ENCODE peak calls at places on chromosomes 7 and 10, in four cellular contexts. J is progenitor cell of endocrine pancreas, B is neural crest cell, Y is IMR-90. G is an unnamed sample.

GRCh38 chr7:37944737-37945054 is 24.3 kb downstream of the EPDR1 start:
- DNase-seq in B (no peak), Y (no peak), J (no peak), G (no peak)

GRCh38 chr7:118755067-118755625 is 530.6 kb downstream of the ANKRD7 start:
- DNase-seq in Y (no peak), B (no peak), J (no peak), G (no peak)

GRCh38 chr10:7424315-7424714 is 13.5 kb upstream of the SFMBT2 start:
- DNase-seq in J (no peak), Y (no peak), B (no peak), G (no peak)

GRCh38 chr7:23020742-23021401 is 6.9 kb upstream of the HYCC1 start:
- DNase-seq in Y (peak; percentile 88), B (no peak), J (no peak), G (no peak)

GRCh38 chr10:101529720-101530553 is 58.1 kb downstream of the POLL start:
- DNase-seq in B (no peak), J (no peak), Y (no peak), G (no peak)

GRCh38 chr7:39567294-39567693 is 1.1 kb downstream of the YAE1 start:
- DNase-seq in Y (peak; percentile 32), J (no peak), B (no peak), G (no peak)

GRCh38 chr10:1198453-1199344 is 142.5 kb downstream of the WDR37 start:
- DNase-seq in Y (no peak), J (no peak), B (no peak), G (no peak)

GRCh38 chr10:46992794-46993552 is 81.7 kb downstream of the PTPN20 start:
- DNase-seq in Y (peak; percentile 50), B (no peak), J (no peak), G (no peak)

GRCh38 chr10:93438796-93439253 is 43.3 kb downstream of the MYOF start:
- DNase-seq in Y (no peak), B (no peak), J (peak; percentile 21), G (no peak)

GRCh38 chr7:150453186-150453585 is 2.8 kb downstream of the GIMAP8 start:
- DNase-seq in Y (no peak), J (no peak), B (no peak), G (no peak)

GRCh38 chr7:41977165-41977651 is 259.8 kb downstream of the GLI3 start:
- DNase-seq in B (peak; percentile 7), Y (peak; percentile 75), J (no peak), G (no peak)

GRCh38 chr10:27360581-27361172 is 120.1 kb upstream of the ACBD5 start:
- DNase-seq in J (peak; percentile 71), B (peak; percentile 84), Y (peak; percentile 58), G (peak; percentile 6)

GRCh38 chr10:99809931-99810615 is 27.6 kb downstream of the ABCC2 start:
- DNase-seq in Y (peak; percentile 60), B (no peak), J (no peak), G (no peak)

GRCh38 chr7:90723233-90723632 is 127.1 kb downstream of the CDK14 start:
- DNase-seq in Y (no peak), J (no peak), B (no peak), G (no peak)

GRCh38 chr7:103879411-103879810 is 110.0 kb downstream of the RELN start:
- DNase-seq in B (no peak), J (no peak), Y (no peak), G (no peak)

GRCh38 chr10:62348029-62348428 is 26.1 kb upstream of the ZNF365 start:
- DNase-seq in J (no peak), Y (no peak), B (no peak), G (no peak)

GRCh38 chr10:63766766-63767505 is 245.7 kb downstream of the REEP3 start:
- DNase-seq in Y (peak; percentile 22), B (no peak), J (no peak), G (no peak)

GRCh38 chr10:34687434-34688205 is 127.5 kb downstream of the PARD3 start:
- DNase-seq in B (no peak), J (no peak), Y (peak; percentile 69), G (no peak)

GRCh38 chr7:126578338-126578737 is 674.4 kb downstream of the GRM8 start:
- DNase-seq in J (no peak), Y (no peak), B (no peak), G (no peak)

GRCh38 chr10:6328708-6329423 is 126.1 kb downstream of the PFKFB3 start:
- DNase-seq in J (no peak), B (no peak), Y (no peak), G (no peak)

GRCh38 chr7:2959343-2959680 is 84.4 kb downstream of the CARD11 start:
- DNase-seq in Y (no peak), B (no peak), J (no peak), G (no peak)

GRCh38 chr10:75202321-75203096 is 8.1 kb upstream of the VDAC2 start:
- DNase-seq in B (no peak), J (no peak), Y (peak; percentile 70), G (no peak)

GRCh38 chr7:3289996-3290395 is 11.1 kb upstream of the SDK1 start:
- DNase-seq in J (no peak), B (no peak), Y (peak; percentile 56), G (no peak)

GRCh38 chr10:117241541-117242462 is 888 bp downstream of the SLC18A2 start:
- DNase-seq in J (no peak), Y (no peak), B (no peak), G (no peak)

GRCh38 chr10:72561745-72562166 is 64.1 kb downstream of the MICU1 start:
- DNase-seq in J (no peak), B (no peak), Y (no peak), G (no peak)

GRCh38 chr10:120221873-120222485 is 235.0 kb upstream of the PLPP4 start:
- DNase-seq in Y (no peak), B (peak; percentile 30), J (peak; percentile 24), G (no peak)

GRCh38 chr7:55052081-55052480 is 33.3 kb downstream of the EGFR start:
- DNase-seq in Y (peak; percentile 96), J (no peak), B (no peak), G (no peak)

GRCh38 chr7:81684513-81685262 is 85.2 kb downstream of the HGF start:
- DNase-seq in J (no peak), B (no peak), Y (peak; percentile 100), G (no peak)

GRCh38 chr10:54133201-54133600 is 667.8 kb downstream of the PCDH15 start:
- DNase-seq in B (no peak), J (no peak), Y (no peak), G (no peak)
- TF ChIP-seq CTCF in B (peak; percentile 58), J (peak; percentile 50), Y (no peak), G (peak; percentile 3)

DNA sequence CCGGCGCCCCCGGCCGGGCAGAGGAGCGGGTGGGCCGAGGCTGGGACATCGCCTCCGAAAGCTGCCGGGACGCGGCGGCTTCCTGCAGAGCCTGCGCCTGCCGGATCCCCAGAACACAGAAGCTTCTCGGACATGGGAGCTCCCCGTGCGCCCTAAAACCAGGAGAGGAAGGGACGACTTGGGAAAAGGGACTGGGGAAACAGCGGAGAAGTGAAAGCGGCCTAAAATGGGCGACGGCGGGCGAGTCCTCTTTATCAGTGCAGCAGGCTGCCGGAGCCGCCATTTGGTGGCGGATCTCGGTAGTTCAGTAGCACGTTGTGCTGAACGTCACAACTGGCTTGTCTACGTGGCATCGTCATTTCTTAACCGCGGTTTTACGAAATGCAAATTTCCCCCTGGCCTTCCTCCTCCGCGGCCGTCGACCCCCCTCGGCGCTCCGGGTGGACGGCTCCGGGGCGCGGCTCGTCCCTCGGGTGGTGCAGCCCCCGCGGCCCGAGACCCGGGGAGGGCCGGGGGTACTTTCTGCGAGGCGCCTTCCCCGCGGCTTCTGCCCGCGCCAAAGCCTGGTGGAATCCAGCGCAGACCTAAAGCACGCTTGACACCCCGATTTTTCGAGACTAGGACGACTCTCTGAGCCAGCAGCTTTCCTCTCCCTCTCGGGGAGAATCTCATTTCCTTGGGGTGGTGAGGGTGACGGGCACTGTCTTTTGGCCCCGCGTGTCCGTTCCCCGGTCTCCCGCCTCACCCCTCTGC is 9.9 kb upstream of the SPAG6 start:
- DNase-seq in B (no peak), Y (peak; percentile 52), J (no peak), G (no peak)
- TF ChIP-seq CTCF in B (peak; percentile 54), Y (no peak), J (peak; percentile 28), G (no peak)

DNA sequence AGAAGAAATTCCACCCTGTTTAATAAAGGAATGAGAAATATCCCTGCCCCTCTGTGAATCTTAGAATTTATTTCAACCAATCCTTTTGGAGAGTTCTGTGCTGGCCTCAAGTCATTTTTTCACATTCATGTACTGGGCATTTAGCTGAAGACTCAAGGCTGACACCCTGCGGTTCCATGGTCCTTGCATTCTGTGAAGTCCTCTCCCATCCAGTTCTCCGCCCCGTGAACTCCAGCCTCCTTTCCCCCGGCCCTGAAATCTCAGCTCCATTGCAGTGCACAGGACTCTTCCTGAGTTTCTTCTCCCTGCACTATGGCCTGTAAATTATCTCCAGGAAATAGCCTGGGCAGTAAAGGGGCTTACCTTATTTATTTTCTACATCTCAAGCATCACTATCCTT is 183.0 kb upstream of the KCND2 start:
- DNase-seq in B (no peak), J (no peak), Y (peak; percentile 42), G (no peak)
- TF ChIP-seq CTCF in B (no peak), J (no peak), Y (peak; percentile 37), G (no peak)

GRCh38 chr10:61296161-61296560 is 157.0 kb downstream of the TMEM26 start:
- DNase-seq in B (no peak), Y (no peak), J (no peak), G (no peak)
- TF ChIP-seq CTCF in B (no peak), Y (no peak), J (no peak), G (no peak)

GRCh38 chr7:99997545-99998137 is 17.8 kb upstream of the ZKSCAN1 start:
- DNase-seq in Y (no peak), B (no peak), J (no peak), G (no peak)
- TF ChIP-seq CTCF in Y (no peak), B (no peak), J (no peak), G (no peak)

GRCh38 chr7:97971990-97972943 is 17.7 kb downstream of the OCM2 start:
- DNase-seq in Y (peak; percentile 57), J (peak; percentile 26), B (peak; percentile 32), G (peak; percentile 80)
- TF ChIP-seq CTCF in Y (peak; percentile 33), J (peak; percentile 20), B (no peak), G (peak; percentile 40)

DNA sequence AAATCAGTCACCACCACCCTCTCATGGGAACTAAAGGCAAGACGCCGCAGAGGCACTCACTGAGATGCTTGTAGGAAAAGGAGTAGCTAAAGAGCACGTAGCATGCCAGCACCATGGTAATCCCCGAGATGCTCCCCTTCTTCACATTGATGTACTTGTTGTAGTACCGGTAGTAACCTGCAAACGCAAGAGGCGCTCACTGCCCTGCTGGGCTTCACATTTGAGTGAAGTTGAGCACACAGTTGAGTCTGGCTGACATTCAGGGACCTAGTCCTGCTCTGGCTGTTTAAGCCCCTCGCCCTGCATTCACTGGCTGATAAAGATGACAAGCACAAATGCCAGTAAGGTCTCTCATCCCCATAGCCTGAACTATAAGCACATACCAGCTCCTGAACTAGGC is 6.9 kb downstream of the ATP5MF start:
- DNase-seq in J (no peak), B (no peak), Y (no peak), G (no peak)
- TF ChIP-seq CTCF in J (peak; percentile 46), B (peak; percentile 55), Y (peak; percentile 24), G (peak; percentile 28)

GRCh38 chr7:16409777-16410176 is 11.6 kb downstream of the CRPPA start:
- DNase-seq in J (no peak), Y (peak; percentile 40), B (no peak), G (no peak)
- TF ChIP-seq CTCF in J (no peak), Y (peak; percentile 42), B (peak; percentile 21), G (no peak)

GRCh38 chr7:108114117-108114841 is 15.9 kb downstream of the LAMB4 start:
- DNase-seq in J (no peak), B (no peak), Y (no peak), G (no peak)
- TF ChIP-seq CTCF in J (peak; percentile 55), B (peak; percentile 62), Y (peak; percentile 29), G (peak; percentile 56)